ENCODE peak calls at places on chromosomes 13 and 19, in seven cellular contexts. Y, V, I, M, O, P and Z are unnamed samples.

GRCh38 chr19:55402509-55402908 is 5.1 kb downstream of the UBE2S start:
- DNase-seq in Y (no peak), V (no peak), I (no peak), M (no peak), O (no peak), P (peak; percentile 3), Z (no peak)

GRCh38 chr13:113856716-113857065 is 7.2 kb downstream of the GAS6 start:
- DNase-seq in Y (no peak), V (no peak), I (peak; percentile 30), M (peak; percentile 71), O (no peak), P (peak; percentile 69), Z (peak; percentile 45)

GRCh38 chr13:40536443-40537113 is 129.9 kb downstream of the FOXO1 start:
- DNase-seq in Y (no peak), V (no peak), I (no peak), M (no peak), O (peak; percentile 87), P (no peak), Z (no peak)

GRCh38 chr13:99285432-99286182 is 21.6 kb downstream of the GPR183 start:
- DNase-seq in Y (no peak), V (no peak), I (peak; percentile 45), M (no peak), O (no peak), P (peak; percentile 37), Z (no peak)

GRCh38 chr13:106522112-106522511 is 13.3 kb downstream of the EFNB2 start:
- DNase-seq in Y (no peak), V (no peak), I (no peak), M (no peak), O (peak; percentile 77), P (no peak), Z (no peak)

GRCh38 chr13:72314210-72314609 is 413.2 kb downstream of the MZT1 start:
- DNase-seq in Y (no peak), V (peak; percentile 62), I (no peak), M (no peak), O (no peak), P (no peak), Z (no peak)

GRCh38 chr13:85651440-85651839 is 147.8 kb downstream of the SLITRK6 start:
- DNase-seq in Y (no peak), V (no peak), I (no peak), M (no peak), O (peak; percentile 91), P (no peak), Z (no peak)

GRCh38 chr13:110415669-110416068 is 108.6 kb downstream of the COL4A2 start:
- DNase-seq in Y (no peak), V (no peak), I (no peak), M (peak; percentile 62), O (peak; percentile 73), P (no peak), Z (no peak)

GRCh38 chr19:4831351-4832340 is at the start of gene TICAM1:
- DNase-seq in Y (peak; percentile 64), V (peak; percentile 40), I (peak; percentile 67), M (peak; percentile 40), O (peak; percentile 75), P (peak; percentile 88), Z (peak; percentile 87)

GRCh38 chr19:19591133-19591825 is 27.2 kb downstream of the PBX4 start:
- DNase-seq in Y (peak; percentile 31), V (no peak), I (no peak), M (peak; percentile 98), O (peak; percentile 99), P (no peak), Z (no peak)

GRCh38 chr13:42041017-42041683 is 7.3 kb upstream of the DGKH start:
- DNase-seq in Y (no peak), V (peak; percentile 58), I (peak; percentile 51), M (peak; percentile 45), O (peak; percentile 51), P (peak; percentile 61), Z (peak; percentile 69)

GRCh38 chr13:47708386-47708785 is 292.7 kb downstream of the SUCLA2 start:
- DNase-seq in Y (no peak), V (no peak), I (no peak), M (peak; percentile 84), O (peak; percentile 30), P (no peak), Z (no peak)

GRCh38 chr13:113670541-113670940 is 3.5 kb downstream of the GRK1 start:
- DNase-seq in Y (no peak), V (peak; percentile 3), I (peak; percentile 6), M (no peak), O (no peak), P (no peak), Z (peak; percentile 13)

GRCh38 chr13:37870489-37870845 is 895 bp upstream of the TRPC4 start:
- DNase-seq in Y (no peak), V (no peak), I (no peak), M (no peak), O (no peak), P (no peak), Z (no peak)

GRCh38 chr13:37869506-37869755 is 141 bp downstream of the TRPC4 start:
- DNase-seq in Y (no peak), V (no peak), I (no peak), M (peak; percentile 14), O (no peak), P (peak; percentile 20), Z (no peak)

GRCh38 chr13:37868691-37869505 is 674 bp downstream of the TRPC4 start:
- DNase-seq in Y (no peak), V (no peak), I (no peak), M (peak; percentile 14), O (no peak), P (peak; percentile 19), Z (no peak)

GRCh38 chr13:37870895-37871550 is 1.5 kb upstream of the TRPC4 start:
- DNase-seq in Y (no peak), V (no peak), I (no peak), M (peak; percentile 77), O (peak; percentile 33), P (no peak), Z (no peak)

DNA sequence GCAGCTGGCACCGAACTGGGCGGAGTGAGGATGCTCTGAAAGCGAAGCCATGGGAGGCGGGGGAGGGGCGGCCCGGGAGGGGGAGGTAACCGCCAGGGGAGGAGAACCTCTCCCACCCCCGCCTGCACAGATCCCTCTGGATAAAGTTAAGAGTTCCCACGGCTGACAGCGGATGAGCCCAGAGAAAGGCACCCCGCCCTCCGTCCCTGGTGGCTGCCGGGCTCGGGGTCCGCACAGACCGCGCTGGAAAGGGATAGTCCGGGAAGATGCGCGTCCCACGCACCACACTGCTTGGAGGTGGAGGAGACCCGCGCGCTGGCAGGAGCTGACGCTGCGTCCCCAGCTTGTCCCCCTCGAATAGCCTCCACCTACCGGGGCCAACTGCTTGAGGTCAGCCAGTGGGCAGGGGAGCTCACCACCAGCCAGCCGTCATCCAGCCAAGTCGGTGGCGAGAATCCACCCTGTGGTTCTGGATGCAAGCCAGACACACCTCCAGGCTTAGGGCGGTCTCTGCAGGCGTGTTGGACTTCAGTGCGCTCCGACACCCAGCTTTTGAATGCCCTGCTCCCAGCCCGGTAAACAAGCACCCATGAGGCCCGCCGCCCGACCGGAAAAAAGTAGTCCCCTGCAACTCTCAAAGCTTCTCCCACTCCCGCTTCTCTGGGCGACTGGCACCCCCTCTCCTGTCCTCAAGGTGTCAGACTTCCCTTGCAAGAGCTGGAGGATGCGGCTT is at the start of gene TRPC4:
- DNase-seq in Y (no peak), V (peak; percentile 30), I (peak; percentile 50), M (peak; percentile 65), O (peak; percentile 41), P (peak; percentile 62), Z (peak; percentile 41)
- TF ChIP-seq CTCF in Y (no peak), V (peak; percentile 36), I (peak; percentile 68), M (peak; percentile 45), O (peak; percentile 74), P (peak; percentile 40), Z (no peak)

DNA sequence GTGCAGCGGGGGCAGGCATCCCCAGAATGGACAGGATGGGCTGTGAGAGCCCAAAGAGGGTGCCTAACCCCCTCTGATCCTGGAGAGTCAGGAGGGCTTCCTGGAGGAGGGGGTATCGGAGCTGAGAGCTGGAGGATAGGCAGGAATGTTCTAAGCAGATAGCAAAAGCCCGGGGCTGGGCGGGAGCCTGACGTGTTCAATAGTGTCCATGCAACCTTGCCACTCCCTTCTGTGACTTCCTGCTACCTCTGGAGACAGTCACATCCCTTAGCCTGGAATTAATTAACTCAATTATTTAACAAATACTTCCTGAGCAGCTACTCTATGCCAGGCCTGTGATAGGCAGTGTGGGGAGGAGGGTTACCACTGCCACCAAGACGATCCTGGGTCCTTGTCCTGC is 10.9 kb downstream of the AP2S1 start:
- DNase-seq in Y (no peak), V (peak; percentile 62), I (no peak), M (no peak), O (peak; percentile 45), P (no peak), Z (no peak)
- TF ChIP-seq CTCF in Y (no peak), V (no peak), I (no peak), M (no peak), O (no peak), P (no peak), Z (no peak)

DNA sequence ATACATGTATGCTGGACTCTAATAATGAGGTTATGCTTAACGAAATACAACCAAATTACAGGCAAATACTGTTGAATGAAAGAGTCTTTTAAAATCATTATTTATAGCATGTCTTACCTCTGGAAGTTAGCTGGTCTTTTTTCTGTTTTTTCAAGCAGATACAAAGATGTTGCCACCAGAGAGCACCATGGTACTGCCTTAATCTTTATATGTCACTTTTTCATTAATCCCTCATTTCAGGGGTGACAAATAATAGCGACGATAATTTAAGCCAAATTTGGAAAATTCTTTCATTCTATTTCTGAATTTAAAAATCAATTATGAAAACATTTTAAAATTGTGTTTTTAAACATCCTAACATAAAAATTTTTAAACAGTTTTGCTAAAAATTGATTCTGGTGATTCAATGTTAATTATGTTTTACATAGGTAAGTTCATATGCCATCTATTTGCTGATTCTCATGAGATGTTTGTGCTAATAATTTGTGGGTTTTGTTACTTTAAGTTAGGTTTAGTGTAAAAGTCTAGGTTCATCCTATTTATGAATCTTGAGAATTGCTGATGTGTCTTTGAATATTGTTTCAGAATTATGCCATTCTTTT is 379.3 kb upstream of the SGCG start:
- DNase-seq in Y (no peak), V (no peak), I (no peak), M (peak; percentile 20), O (peak; percentile 36), P (no peak), Z (no peak)
- TF ChIP-seq CTCF in Y (no peak), V (peak; percentile 7), I (peak; percentile 36), M (peak; percentile 18), O (peak; percentile 26), P (peak; percentile 48), Z (peak; percentile 34)

GRCh38 chr19:1624458-1624857 is 19.2 kb upstream of the UQCR11 start:
- DNase-seq in Y (peak; percentile 29), V (peak; percentile 80), I (no peak), M (peak; percentile 66), O (peak; percentile 29), P (peak; percentile 48), Z (peak; percentile 74)
- TF ChIP-seq CTCF in Y (peak; percentile 47), V (peak; percentile 92), I (peak; percentile 45), M (peak; percentile 71), O (peak; percentile 71), P (peak; percentile 55), Z (peak; percentile 59)

GRCh38 chr13:20721454-20722357 is 18.2 kb downstream of the IL17D start:
- DNase-seq in Y (no peak), V (no peak), I (peak; percentile 39), M (peak; percentile 64), O (peak; percentile 53), P (peak; percentile 72), Z (no peak)
- TF ChIP-seq CTCF in Y (no peak), V (no peak), I (no peak), M (no peak), O (no peak), P (no peak), Z (no peak)